ENCODE peak calls at places on chromosomes 1 and 21, in five cellular contexts. X is IMR-90, J is gastrocnemius medialis, Z is heart left ventricle, M is uterus. A is an unnamed sample.

GRCh38 chr21:46668381-46668780 is 32.9 kb downstream of the PRMT2 start:
- DNase-seq in M (no peak), Z (no peak), J (no peak), X (no peak), A (no peak)

GRCh38 chr1:27882543-27882903 is 10.2 kb downstream of the THEMIS2 start:
- DNase-seq in M (no peak), Z (no peak), J (no peak), X (no peak), A (no peak)

GRCh38 chr1:181159451-181160151 is 71.1 kb downstream of the IER5 start:
- DNase-seq in J (no peak), Z (no peak), X (peak), M (no peak), A (peak)

GRCh38 chr1:43388021-43388575 is 1.5 kb downstream of the MED8 start:
- DNase-seq in X (peak), Z (no peak), J (no peak), M (no peak), A (no peak)

GRCh38 chr1:93744299-93744988 is 62.8 kb upstream of the BCAR3 start:
- DNase-seq in J (no peak), X (no peak), M (no peak), Z (no peak), A (no peak)

GRCh38 chr21:16113052-16113715 is 383.4 kb downstream of the USP25 start:
- DNase-seq in X (peak), Z (no peak), J (no peak), M (no peak), A (no peak)

GRCh38 chr1:167499657-167500056 is 18.7 kb downstream of the CD247 start:
- DNase-seq in M (no peak), X (no peak), J (no peak), Z (no peak), A (no peak)

GRCh38 chr1:41689139-41689538 is 204.7 kb upstream of the EDN2 start:
- DNase-seq in M (no peak), Z (no peak), X (no peak), J (no peak), A (no peak)

GRCh38 chr1:236120725-236121153 is 21.6 kb upstream of the GPR137B start:
- DNase-seq in X (no peak), M (no peak), Z (no peak), J (no peak), A (no peak)

GRCh38 chr1:220879509-220880366 is 495 bp downstream of the HLX start:
- DNase-seq in X (peak), M (peak), J (no peak), Z (peak), A (peak)

GRCh38 chr1:115136706-115137105 is 47.4 kb upstream of the TSPAN2 start:
- DNase-seq in Z (no peak), M (no peak), J (no peak), X (no peak), A (no peak)

GRCh38 chr1:245583575-245584330 is 429.0 kb downstream of the KIF26B start:
- DNase-seq in M (no peak), J (no peak), X (no peak), Z (peak), A (no peak)

GRCh38 chr1:197099444-197099843 is 32.4 kb upstream of the F13B start:
- DNase-seq in J (no peak), M (no peak), Z (no peak), X (no peak), A (no peak)

GRCh38 chr1:63969461-63969893 is 195.7 kb downstream of the ROR1 start:
- DNase-seq in J (no peak), M (no peak), X (peak), Z (no peak), A (no peak)

GRCh38 chr1:3176028-3176427 is 107.0 kb downstream of the PRDM16 start:
- DNase-seq in J (no peak), X (no peak), M (no peak), Z (no peak), A (no peak)

GRCh38 chr1:206472454-206472853 is 2.2 kb downstream of the IKBKE start:
- DNase-seq in M (peak), Z (no peak), J (no peak), X (peak), A (peak)

GRCh38 chr1:98046031-98046641 is 125.3 kb upstream of the DPYD start:
- DNase-seq in M (no peak), J (no peak), X (peak), Z (no peak), A (peak)

GRCh38 chr1:110209715-110210603 is at the start of gene KCNC4:
- DNase-seq in X (peak), Z (peak), M (peak), J (peak), A (peak)

GRCh38 chr1:12556368-12556930 is 61.6 kb downstream of the DHRS3 start:
- DNase-seq in J (peak), Z (peak), X (peak), M (peak), A (peak)

GRCh38 chr1:205442051-205442721 is 13.7 kb downstream of the BLACAT1 start:
- DNase-seq in J (no peak), Z (no peak), X (no peak), M (no peak), A (no peak)

GRCh38 chr1:51622455-51622913 is 5.6 kb downstream of the OSBPL9 start:
- DNase-seq in X (peak), J (peak), Z (peak), M (peak), A (peak)

GRCh38 chr1:212256404-212256803 is 28.8 kb upstream of the PPP2R5A start:
- DNase-seq in M (no peak), Z (no peak), J (no peak), X (no peak), A (no peak)

GRCh38 chr1:8880068-8880676 is 1.7 kb upstream of the ENO1 start:
- DNase-seq in Z (no peak), J (peak), M (peak), X (peak), A (peak)
- H3K4me3 ChIP-seq in Z (no peak), J (peak), M (peak), X (no peak), A (no peak)

DNA sequence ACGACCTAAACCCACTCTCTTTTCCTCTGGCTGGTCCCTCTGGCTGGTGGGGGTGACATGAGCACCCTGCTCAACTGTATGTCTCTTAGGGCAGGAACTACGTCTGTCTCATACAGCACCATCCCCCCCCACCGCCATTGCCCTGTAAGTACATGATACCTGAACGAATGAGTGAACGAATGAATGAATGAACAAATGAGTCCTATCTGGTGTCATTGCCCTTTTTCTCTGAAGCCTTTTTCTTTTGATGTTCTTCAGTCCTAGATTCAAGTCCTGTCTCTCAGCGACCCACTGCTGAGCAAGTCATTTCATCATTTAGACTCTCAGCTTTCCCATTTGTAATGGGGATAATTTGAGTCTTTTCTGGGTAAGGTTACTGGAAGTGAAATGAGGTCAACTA is 10.8 kb downstream of the MATN1 start:
- DNase-seq in M (no peak), Z (no peak), J (no peak), X (no peak), A (no peak)
- TF ChIP-seq CTCF in M (no peak), Z (no peak), J (no peak), X (no peak), A (no peak)

DNA sequence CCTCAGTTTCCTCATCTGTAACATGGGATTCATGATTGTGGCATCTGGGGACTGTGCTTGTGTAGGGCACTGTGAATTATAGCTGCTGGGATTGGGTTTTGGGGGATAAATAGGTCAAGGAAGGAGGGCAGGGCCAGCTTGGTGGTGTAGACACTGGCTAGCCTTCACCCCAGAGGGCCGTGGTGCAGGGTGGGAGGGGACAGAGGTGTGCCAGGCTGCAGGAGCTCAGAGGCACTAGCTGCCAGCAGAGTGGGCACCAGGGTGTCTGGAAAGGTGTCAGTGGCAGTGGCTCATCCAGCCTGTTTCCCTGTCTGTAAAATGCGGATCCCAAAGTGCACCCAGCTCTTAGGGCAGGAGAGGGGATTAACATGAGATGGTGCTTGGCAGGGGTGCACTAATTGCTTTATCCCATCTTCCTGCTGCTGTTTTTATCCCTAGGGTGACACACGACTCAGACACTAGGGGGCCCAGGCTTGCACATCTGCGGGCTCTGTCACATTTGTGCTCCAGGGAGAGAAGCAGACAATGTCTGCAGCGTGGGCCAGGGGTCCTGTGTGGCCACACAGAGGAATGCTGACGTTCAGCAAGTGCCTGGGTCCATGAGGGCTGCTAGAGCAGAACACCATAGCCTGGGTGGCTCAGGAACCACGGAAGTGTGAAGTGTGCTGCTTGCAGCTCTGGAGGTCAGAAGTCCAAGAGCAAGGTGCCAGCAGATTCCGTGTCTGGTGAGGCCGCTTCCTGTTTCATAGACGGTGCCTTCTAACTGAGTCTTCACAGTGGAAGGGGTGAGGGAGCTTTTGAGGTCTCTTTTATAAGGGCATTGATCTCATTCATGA is 19.3 kb downstream of the OBSCN start:
- DNase-seq in X (peak), J (no peak), Z (no peak), M (no peak), A (no peak)
- H3K4me3 ChIP-seq in X (no peak), J (no peak), Z (no peak), M (no peak), A (no peak)

DNA sequence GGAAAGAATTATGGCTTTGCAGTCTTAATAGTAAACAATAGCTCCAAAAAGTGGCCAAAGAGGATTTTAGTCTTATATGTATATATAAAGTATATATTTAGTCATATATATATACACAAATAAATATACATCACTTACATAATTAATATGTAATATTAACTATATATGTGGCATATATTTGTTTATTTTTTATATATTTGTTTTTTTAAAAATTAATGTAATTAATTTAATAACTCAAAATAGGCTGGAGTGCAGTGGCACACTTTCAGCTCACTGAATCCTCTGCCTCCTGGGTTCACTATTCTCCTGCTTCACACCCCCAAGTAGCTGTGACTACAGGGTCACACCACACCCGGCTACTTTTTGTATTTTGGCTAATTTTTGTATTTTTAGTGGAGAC is 532.6 kb downstream of the KCNT2 start:
- DNase-seq in Z (no peak), J (no peak), M (no peak), X (no peak), A (no peak)
- TF ChIP-seq CTCF in Z (no peak), J (no peak), M (no peak), X (no peak), A (no peak)

GRCh38 chr1:160576866-160577265 is 2.4 kb downstream of the CD84 start:
- DNase-seq in J (no peak), X (no peak), M (no peak), Z (no peak), A (no peak)
- H3K4me3 ChIP-seq in J (no peak), X (no peak), M (no peak), Z (no peak), A (no peak)

GRCh38 chr1:30984167-30984870 is 75.8 kb upstream of the SDC3 start:
- DNase-seq in M (no peak), X (no peak), J (no peak), Z (no peak), A (no peak)
- TF ChIP-seq CTCF in M (no peak), X (no peak), J (no peak), Z (no peak), A (no peak)

DNA sequence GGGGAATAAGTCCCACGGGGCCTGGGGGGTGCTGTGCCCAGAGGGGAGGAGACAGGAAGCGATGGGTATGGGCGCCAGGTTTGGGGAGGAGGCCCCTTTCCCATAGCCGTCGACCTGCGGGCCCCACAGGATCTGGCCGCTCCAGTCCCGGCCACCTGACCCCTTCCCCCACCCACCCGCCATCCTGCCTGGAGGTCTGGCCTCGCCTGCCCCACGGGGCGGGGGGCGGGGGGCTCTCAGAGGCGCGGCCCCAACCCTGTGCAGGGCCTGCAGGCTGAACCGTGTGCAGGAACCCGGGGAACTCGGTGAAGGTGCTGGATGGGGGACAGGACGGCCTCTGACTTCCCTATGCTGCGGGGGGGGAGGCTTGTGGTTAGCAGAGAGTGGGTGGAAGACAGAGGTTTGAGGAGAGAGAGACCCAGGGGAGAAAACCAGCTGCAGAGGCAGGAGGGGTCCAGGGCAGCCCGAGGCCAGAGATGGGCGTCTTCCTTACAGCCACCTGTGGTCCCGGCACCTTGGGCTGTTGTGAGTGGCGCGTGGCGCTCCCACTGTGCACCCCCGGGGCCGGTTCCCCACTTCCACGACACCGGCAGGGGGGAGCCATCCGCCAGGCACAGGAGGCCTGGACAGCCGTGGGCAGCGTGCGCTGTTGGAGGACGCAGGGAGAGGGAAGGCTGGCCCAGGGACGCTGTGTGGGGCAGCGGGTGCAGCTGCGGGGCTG is 2.5 kb upstream of the TNFRSF18 start:
- DNase-seq in M (no peak), Z (peak), J (no peak), X (peak), A (no peak)
- H3K4me3 ChIP-seq in M (no peak), Z (no peak), J (no peak), X (no peak), A (no peak)

GRCh38 chr1:54359393-54360162 is 46.6 kb downstream of the SSBP3 start:
- DNase-seq in M (no peak), J (no peak), X (no peak), Z (peak), A (no peak)
- TF ChIP-seq CTCF in M (no peak), J (no peak), X (no peak), Z (no peak), A (no peak)

DNA sequence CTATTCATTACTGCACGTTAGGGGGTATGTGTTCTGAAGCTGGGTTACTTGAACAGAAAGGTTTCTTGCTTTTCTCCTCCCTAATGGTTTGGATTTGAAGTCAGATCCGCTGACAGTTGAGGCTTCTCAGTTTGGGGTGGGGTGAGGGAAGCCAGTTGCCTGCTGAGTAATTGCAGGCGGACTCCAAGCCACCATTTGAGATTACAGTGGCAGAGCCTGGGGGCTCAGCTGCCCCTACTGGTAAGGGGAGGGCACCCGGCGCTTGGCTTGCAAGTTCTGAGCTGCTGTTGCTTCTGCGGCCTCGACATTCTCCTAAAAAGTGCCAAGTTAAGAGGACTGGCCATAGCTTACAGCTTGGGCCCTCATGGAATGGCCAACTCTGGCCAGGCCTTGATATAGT is 2.0 kb downstream of the GRHL3 start:
- DNase-seq in M (no peak), Z (no peak), X (no peak), J (no peak), A (no peak)
- H3K4me3 ChIP-seq in M (no peak), Z (no peak), X (no peak), J (no peak), A (no peak)

A was measured in astrocyte of the spinal cord.